ENCODE peak calls at places on chromosomes 1 and 21, in five cellular contexts. S is GDM1, C is HEK293T, X is HTR-8/SVneo, Q is cerebellar cortex. L is an unnamed sample.

GRCh38 chr21:22585558-22585957 is 1587.3 kb downstream of the NCAM2 start:
- DNase-seq in Q (no peak), C (no peak), X (no peak), S (no peak), L (no peak)

GRCh38 chr1:171995573-171995972 is 154.3 kb downstream of the DNM3 start:
- DNase-seq in Q (peak; percentile 36), X (no peak), C (no peak), S (no peak), L (no peak)

GRCh38 chr1:199735660-199736059 is 291.9 kb upstream of the NR5A2 start:
- DNase-seq in S (no peak), C (no peak), Q (no peak), X (no peak), L (no peak)

GRCh38 chr1:87678221-87678715 is 349.6 kb downstream of the LMO4 start:
- DNase-seq in C (no peak), S (no peak), Q (no peak), X (no peak), L (no peak)

GRCh38 chr1:169585184-169585583 is 1.1 kb downstream of the F5 start:
- DNase-seq in C (no peak), X (no peak), S (no peak), Q (no peak), L (no peak)

GRCh38 chr1:208538078-208538477 is 293.9 kb upstream of the PLXNA2 start:
- DNase-seq in X (no peak), Q (no peak), S (no peak), C (no peak), L (no peak)

GRCh38 chr1:233599542-233600073 is 14.3 kb upstream of the KCNK1 start:
- DNase-seq in C (no peak), S (no peak), Q (no peak), X (no peak), L (no peak)

GRCh38 chr1:84830136-84830535 is 62.9 kb downstream of the LPAR3 start:
- DNase-seq in X (no peak), S (no peak), C (no peak), Q (no peak), L (no peak)

GRCh38 chr1:191255354-191256057 is 777.8 kb upstream of the BRINP3 start:
- DNase-seq in C (no peak), Q (no peak), S (no peak), X (no peak), L (no peak)

GRCh38 chr1:206471993-206472392 is 1.7 kb downstream of the IKBKE start:
- DNase-seq in X (no peak), C (no peak), S (no peak), Q (no peak), L (no peak)

GRCh38 chr1:86741947-86742572 is 37.7 kb downstream of the SH3GLB1 start:
- DNase-seq in Q (peak; percentile 42), S (no peak), C (no peak), X (peak; percentile 6), L (no peak)

GRCh38 chr21:35163381-35163780 is 114.3 kb upstream of the RUNX1 start:
- DNase-seq in C (no peak), Q (no peak), S (no peak), X (no peak), L (no peak)

GRCh38 chr1:183590225-183591191 is at the start of gene NCF2:
- DNase-seq in S (peak; percentile 72), X (no peak), Q (no peak), C (no peak), L (no peak)

GRCh38 chr1:38152351-38153082 is 105.9 kb upstream of the POU3F1 start:
- DNase-seq in C (peak; percentile 20), S (no peak), Q (no peak), X (no peak), L (no peak)

GRCh38 chr1:229758101-229759036 is 132.3 kb downstream of the URB2 start:
- DNase-seq in S (no peak), X (no peak), Q (no peak), C (no peak), L (no peak)